ENCODE peak calls at places on chromosomes 4 and X, in five cellular contexts. S is T-cell, R is hepatic stellate cell, Y is lung microvascular endothelial cell, Q is germinal center. C is an unnamed sample.

GRCh38 chr4:171676555-171677215 is 136.5 kb upstream of the GALNTL6 start:
- DNase-seq in S (no peak), R (no peak), Y (no peak), Q (peak; percentile 14), C (no peak)

GRCh38 chr4:34972189-34972588 is 1272.1 kb downstream of the ARAP2 start:
- DNase-seq in S (no peak), R (no peak), Y (no peak), Q (no peak), C (no peak)

GRCh38 chrX:65846974-65847373 is 179.5 kb downstream of the MSN start:
- DNase-seq in S (no peak), R (no peak), Y (no peak), Q (no peak), C (no peak)

GRCh38 chrX:110208092-110208491 is 109.8 kb downstream of the AMMECR1 start:
- DNase-seq in S (no peak), R (no peak), Y (no peak), Q (no peak), C (no peak)

GRCh38 chrX:124217289-124218251 is 114.9 kb upstream of the TEX13D start:
- DNase-seq in S (peak; percentile 63), R (no peak), Y (no peak), Q (peak; percentile 3), C (peak; percentile 50)

GRCh38 chr4:153018716-153019115 is 82.6 kb downstream of the FHDC1 start:
- DNase-seq in S (no peak), R (no peak), Y (no peak), Q (no peak), C (no peak)

GRCh38 chr4:7418131-7418943 is 16.4 kb downstream of the PSAPL1 start:
- DNase-seq in S (no peak), R (no peak), Y (no peak), Q (no peak), C (no peak)

GRCh38 chr4:12242354-12242753 is 813.7 kb upstream of the HS3ST1 start:
- DNase-seq in S (no peak), R (no peak), Y (no peak), Q (no peak), C (no peak)

GRCh38 chr4:77232653-77233052 is 75.6 kb downstream of the CCNG2 start:
- DNase-seq in S (no peak), R (no peak), Y (no peak), Q (no peak), C (no peak)

GRCh38 chr4:20273793-20274192 is 22.1 kb downstream of the SLIT2 start:
- DNase-seq in S (no peak), R (no peak), Y (no peak), Q (no peak), C (no peak)

GRCh38 chr4:140172960-140173359 is 19.0 kb upstream of the MAML3 start:
- DNase-seq in S (no peak), R (no peak), Y (no peak), Q (no peak), C (no peak)

GRCh38 chr4:141036786-141037185 is 96.5 kb downstream of the RNF150 start:
- DNase-seq in S (no peak), R (no peak), Y (no peak), Q (no peak), C (no peak)

GRCh38 chrX:31036895-31037294 is 34.9 kb downstream of the FTHL17 start:
- DNase-seq in S (no peak), R (peak; percentile 35), Y (peak; percentile 60), Q (peak; percentile 16), C (no peak)

GRCh38 chrX:9534686-9535085 is 69.8 kb downstream of the TBL1X start:
- DNase-seq in S (no peak), R (peak; percentile 17), Y (no peak), Q (no peak), C (no peak)

GRCh38 chr4:186304816-186305520 is 39.0 kb downstream of the F11 start:
- DNase-seq in S (no peak), R (no peak), Y (no peak), Q (no peak), C (no peak)

GRCh38 chrX:131746491-131746968 is 202.7 kb downstream of the OR13H1 start:
- DNase-seq in S (no peak), R (no peak), Y (peak; percentile 94), Q (no peak), C (peak; percentile 80)

GRCh38 chrX:110944323-110944761 is 148.7 kb upstream of the CHRDL1 start:
- DNase-seq in S (no peak), R (no peak), Y (no peak), Q (no peak), C (no peak)

GRCh38 chr4:135838889-135839288 is 1637.3 kb upstream of the PABPC4L start:
- DNase-seq in S (no peak), R (no peak), Y (no peak), Q (no peak), C (no peak)

GRCh38 chrX:122220644-122221373 is 963.3 kb upstream of the GRIA3 start:
- DNase-seq in S (no peak), R (no peak), Y (no peak), Q (no peak), C (no peak)

GRCh38 chrX:49001521-49002090 is 458 bp downstream of the GRIPAP1 start:
- DNase-seq in S (peak; percentile 60), R (peak; percentile 31), Y (no peak), Q (peak; percentile 37), C (peak; percentile 49)

GRCh38 chrX:132954323-132954722 is 4.1 kb downstream of the HS6ST2 start:
- DNase-seq in S (no peak), R (no peak), Y (no peak), Q (no peak), C (no peak)

GRCh38 chr4:17595471-17596005 is 18.5 kb downstream of the LAP3 start:
- DNase-seq in S (no peak), R (no peak), Y (no peak), Q (peak; percentile 66), C (no peak)

GRCh38 chr4:7753271-7753670 is 186.4 kb downstream of the AFAP1 start:
- DNase-seq in S (no peak), R (no peak), Y (peak; percentile 25), Q (no peak), C (no peak)

GRCh38 chr4:144718958-144719512 is 73.1 kb downstream of the HHIP start:
- DNase-seq in S (no peak), R (no peak), Y (no peak), Q (no peak), C (no peak)

GRCh38 chr4:22030321-22030720 is 81.7 kb upstream of the KCNIP4 start:
- DNase-seq in S (no peak), R (no peak), Y (no peak), Q (no peak), C (no peak)

GRCh38 chr4:55866290-55866907 is 13.0 kb downstream of the EXOC1 start:
- DNase-seq in S (no peak), R (peak; percentile 34), Y (peak; percentile 45), Q (no peak), C (no peak)

GRCh38 chr4:3369781-3370660 is 71.7 kb upstream of the HGFAC start:
- DNase-seq in S (peak; percentile 33), R (peak; percentile 95), Y (peak; percentile 57), Q (no peak), C (no peak)

GRCh38 chr4:6420972-6421371 is 51.4 kb downstream of the PPP2R2C start:
- DNase-seq in S (no peak), R (no peak), Y (no peak), Q (no peak), C (no peak)

GRCh38 chr4:10605746-10606482 is 78.7 kb downstream of the CLNK start:
- DNase-seq in S (no peak), R (no peak), Y (no peak), Q (no peak), C (no peak)

GRCh38 chr4:47238697-47239096 is 207.3 kb downstream of the GABRB1 start:
- DNase-seq in S (no peak), R (peak; percentile 20), Y (no peak), Q (no peak), C (no peak)

C was measured in T-helper 9 cell.